ENCODE peak calls at places on chromosome 6, in six cellular contexts. W, C, I, N, F and Q are unnamed samples.

GRCh38 chr6:1080453-1081328 is 231.2 kb upstream of the FOXQ1 start:
- DNase-seq in N (no peak), W (no peak), F (no peak), I (no peak), C (no peak), Q (no peak)

GRCh38 chr6:130666796-130667195 is 160.4 kb upstream of the SMLR1 start:
- DNase-seq in F (no peak), N (no peak), I (no peak), C (no peak), W (no peak), Q (no peak)

GRCh38 chr6:128186724-128187123 is 285.9 kb upstream of the THEMIS start:
- DNase-seq in W (no peak), F (no peak), I (no peak), C (no peak), N (no peak), Q (no peak)

GRCh38 chr6:1062786-1063545 is 248.9 kb upstream of the FOXQ1 start:
- DNase-seq in I (peak), N (no peak), W (no peak), C (no peak), F (no peak), Q (no peak)

GRCh38 chr6:33199687-33200233 is 705 bp downstream of the RXRB start:
- DNase-seq in C (peak), W (no peak), N (peak), I (peak), F (no peak), Q (peak)

GRCh38 chr6:28657756-28658465 is 132.2 kb downstream of the GPX5 start:
- DNase-seq in N (peak), C (no peak), I (peak), F (peak), W (peak), Q (no peak)

GRCh38 chr6:26195924-26196845 is 109.0 kb downstream of the HFE start:
- DNase-seq in W (no peak), N (no peak), F (no peak), C (no peak), I (peak), Q (no peak)

GRCh38 chr6:168636147-168636982 is 195.4 kb downstream of the SMOC2 start:
- DNase-seq in C (no peak), I (no peak), F (no peak), N (no peak), W (no peak), Q (no peak)

GRCh38 chr6:36015666-36016065 is 8.8 kb downstream of the SLC26A8 start:
- DNase-seq in W (no peak), N (no peak), F (no peak), I (no peak), C (no peak), Q (no peak)

GRCh38 chr6:84103029-84103428 is 69.5 kb downstream of the MRAP2 start:
- DNase-seq in F (no peak), W (no peak), I (no peak), C (no peak), N (no peak), Q (no peak)

GRCh38 chr6:161835426-161836029 is 561.7 kb upstream of the AGPAT4 start:
- DNase-seq in I (peak), N (no peak), W (no peak), C (no peak), F (no peak), Q (no peak)

GRCh38 chr6:42013134-42013516 is 37.2 kb upstream of the TAF8 start:
- DNase-seq in N (no peak), I (no peak), W (no peak), C (no peak), F (no peak), Q (no peak)

GRCh38 chr6:33508935-33509926 is 54.9 kb downstream of the ZBTB9 start:
- DNase-seq in I (no peak), F (no peak), C (no peak), N (no peak), W (peak), Q (no peak)

GRCh38 chr6:124432632-124433031 is 529.6 kb upstream of the RNF217 start:
- DNase-seq in C (no peak), F (no peak), N (no peak), W (no peak), I (no peak), Q (no peak)

GRCh38 chr6:5025911-5026819 is 22.3 kb upstream of the RPP40 start:
- DNase-seq in F (no peak), W (peak), C (no peak), N (peak), I (peak), Q (no peak)

GRCh38 chr6:75202676-75203131 is 3.1 kb downstream of the COL12A1 start:
- DNase-seq in N (no peak), C (no peak), W (peak), I (no peak), F (no peak), Q (no peak)

GRCh38 chr6:148291876-148292275 is 50.8 kb upstream of the SASH1 start:
- DNase-seq in C (no peak), W (no peak), N (no peak), I (no peak), F (no peak), Q (no peak)

GRCh38 chr6:70666726-70667125 is 957 bp upstream of the SMAP1 start:
- DNase-seq in W (no peak), C (no peak), I (no peak), N (no peak), F (no peak), Q (no peak)

GRCh38 chr6:70668499-70668812 is 773 bp downstream of the SMAP1 start:
- DNase-seq in N (no peak), C (no peak), I (no peak), F (no peak), W (no peak), Q (no peak)

GRCh38 chr6:70667256-70667710 is 400 bp upstream of the SMAP1 start:
- DNase-seq in N (peak), W (no peak), I (no peak), C (no peak), F (no peak), Q (no peak)

GRCh38 chr6:70669133-70669532 is 1.4 kb downstream of the SMAP1 start:
- DNase-seq in F (no peak), W (no peak), N (no peak), I (peak), C (no peak), Q (no peak)

DNA sequence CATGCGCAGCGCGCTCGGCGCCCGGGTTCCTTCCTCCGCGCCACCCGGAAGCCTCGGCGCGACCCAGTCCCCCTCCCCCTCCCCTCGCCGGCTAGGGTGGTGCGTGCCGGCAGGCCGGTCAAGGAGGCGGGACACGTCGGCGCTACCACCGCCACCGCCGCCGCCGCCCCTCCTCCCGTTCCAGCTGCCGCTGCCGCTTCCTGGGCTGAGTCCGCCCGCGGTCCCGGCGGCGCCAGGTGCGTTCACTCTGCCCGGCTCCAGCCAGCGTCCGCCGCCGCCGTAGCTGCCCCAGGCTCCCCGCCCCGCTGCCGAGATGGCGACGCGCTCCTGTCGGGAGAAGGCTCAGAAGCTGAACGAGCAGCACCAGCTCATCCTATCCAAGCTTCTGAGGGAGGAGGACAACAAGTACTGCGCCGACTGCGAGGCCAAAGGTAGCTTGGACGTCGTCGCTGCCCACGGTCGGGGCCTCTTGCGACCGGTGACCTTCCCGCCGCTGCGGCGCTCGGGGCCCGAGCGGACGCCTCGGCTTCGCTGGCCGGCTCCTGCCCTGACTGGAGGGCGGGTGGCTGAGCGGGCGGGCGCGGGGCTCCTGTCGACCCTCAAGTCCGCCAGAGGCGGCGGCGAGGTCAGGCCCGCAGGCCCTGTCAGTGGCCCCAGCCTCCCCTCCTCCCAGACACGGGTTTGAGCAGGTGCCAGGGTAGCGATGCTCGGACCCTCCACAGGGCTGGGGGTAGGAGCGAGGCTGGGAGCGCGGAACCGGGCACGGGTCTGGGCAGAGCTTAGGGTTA is at the start of gene SMAP1:
- DNase-seq in F (peak), C (peak), I (peak), W (peak), N (peak), Q (peak)
- TF ChIP-seq POLR2A in F (peak), C (no peak), I (peak), W (peak), N (peak), Q (peak)

DNA sequence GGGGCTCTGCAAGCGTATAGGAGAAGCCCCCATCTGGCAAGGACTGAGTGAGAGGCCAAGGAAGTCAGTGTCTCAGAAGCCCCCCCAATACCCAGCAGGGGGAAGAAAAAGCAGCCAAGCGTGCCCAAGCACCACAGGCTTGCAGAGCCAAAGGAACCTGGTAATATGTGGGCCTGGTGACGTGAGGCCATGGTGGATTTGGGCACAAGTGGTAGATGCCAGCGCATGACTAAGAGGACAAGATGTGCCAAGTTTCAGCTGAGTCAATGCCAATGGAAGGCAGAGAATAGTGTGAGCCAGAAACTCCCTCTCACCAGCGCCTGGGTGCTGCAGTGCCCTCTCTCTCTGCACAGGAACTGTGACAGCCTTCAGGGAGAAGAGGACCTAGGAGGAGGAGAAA is 110.0 kb downstream of the QRSL1 start:
- DNase-seq in C (no peak), I (no peak), F (no peak), N (no peak), W (no peak), Q (no peak)
- TF ChIP-seq POLR2AphosphoS5 in C (no peak), I (no peak), F (no peak), N (no peak), W (no peak), Q (no peak)

GRCh38 chr6:70839286-70840266 is 117.3 kb downstream of the B3GAT2 start:
- DNase-seq in F (no peak), I (peak), W (no peak), N (no peak), C (no peak), Q (no peak)

GRCh38 chr6:70831427-70831826 is 125.4 kb downstream of the B3GAT2 start:
- DNase-seq in W (no peak), I (no peak), F (no peak), C (no peak), N (no peak), Q (no peak)

GRCh38 chr6:70838907-70839285 is 118.0 kb downstream of the B3GAT2 start:
- DNase-seq in I (peak), F (no peak), N (no peak), W (no peak), C (no peak), Q (no peak)

DNA sequence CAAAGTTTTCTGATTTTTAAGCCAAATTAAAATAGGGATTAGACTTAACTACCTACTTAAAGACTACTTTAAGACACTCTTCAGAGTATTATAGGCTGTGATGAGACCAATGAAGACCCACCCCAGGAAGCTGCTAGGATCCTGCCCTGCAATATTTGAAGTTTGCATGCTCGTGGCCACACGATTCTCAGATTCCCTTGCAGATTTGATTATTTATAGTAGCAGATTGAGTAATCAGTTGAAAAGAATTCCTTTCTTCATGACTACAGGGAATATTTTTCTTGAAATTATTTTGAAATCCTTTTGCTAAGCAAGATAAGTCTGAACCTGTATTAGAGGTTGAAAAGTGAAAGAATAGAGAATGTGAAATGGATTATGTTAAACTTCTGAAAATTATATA is 122.3 kb downstream of the B3GAT2 start:
- DNase-seq in W (no peak), I (no peak), C (no peak), N (no peak), F (no peak), Q (no peak)
- TF ChIP-seq TAF1 in W (no peak), I (no peak), C (no peak), N (no peak), F (no peak), Q (no peak)

DNA sequence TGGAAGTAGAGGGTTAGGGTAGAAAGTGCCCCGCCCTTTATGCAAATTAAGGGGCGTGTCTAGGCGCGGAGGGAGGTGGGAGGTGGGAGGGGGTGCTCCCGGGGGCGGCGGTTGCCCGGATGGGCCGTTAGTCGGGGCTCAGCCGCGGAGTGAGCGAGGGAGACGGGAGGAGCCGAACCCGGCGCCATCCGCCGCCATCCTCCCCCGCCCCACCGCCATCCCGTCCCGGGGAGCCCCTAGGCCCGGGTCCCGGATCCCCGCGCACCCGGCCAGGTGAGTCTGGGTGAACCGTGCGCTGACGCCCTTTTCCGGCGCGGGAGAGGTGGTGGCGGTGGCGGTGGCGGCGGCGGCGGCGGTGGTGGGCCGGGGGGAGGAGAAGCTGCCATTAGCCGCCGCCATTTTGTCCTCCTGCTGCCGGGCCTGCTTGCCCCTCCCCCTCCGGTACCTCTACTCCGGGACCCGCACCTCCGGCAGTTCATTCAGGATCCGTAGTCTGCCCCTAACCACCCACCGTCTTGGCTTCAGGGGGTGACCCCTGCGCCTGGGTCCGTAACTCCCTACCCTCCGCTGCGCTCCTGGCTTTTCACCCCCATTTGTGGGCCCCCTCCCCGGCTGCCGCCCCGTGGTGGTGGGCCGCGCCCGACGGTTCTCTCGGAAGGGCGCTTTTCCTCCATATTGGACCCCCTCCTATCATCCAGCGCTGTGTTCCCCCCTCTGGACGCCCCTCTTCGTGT is at the start of gene PRRC2A:
- DNase-seq in C (peak), F (no peak), N (peak), I (no peak), W (peak), Q (peak)
- TF ChIP-seq POLR2A in C (peak), F (peak), N (peak), I (peak), W (peak), Q (peak)

DNA sequence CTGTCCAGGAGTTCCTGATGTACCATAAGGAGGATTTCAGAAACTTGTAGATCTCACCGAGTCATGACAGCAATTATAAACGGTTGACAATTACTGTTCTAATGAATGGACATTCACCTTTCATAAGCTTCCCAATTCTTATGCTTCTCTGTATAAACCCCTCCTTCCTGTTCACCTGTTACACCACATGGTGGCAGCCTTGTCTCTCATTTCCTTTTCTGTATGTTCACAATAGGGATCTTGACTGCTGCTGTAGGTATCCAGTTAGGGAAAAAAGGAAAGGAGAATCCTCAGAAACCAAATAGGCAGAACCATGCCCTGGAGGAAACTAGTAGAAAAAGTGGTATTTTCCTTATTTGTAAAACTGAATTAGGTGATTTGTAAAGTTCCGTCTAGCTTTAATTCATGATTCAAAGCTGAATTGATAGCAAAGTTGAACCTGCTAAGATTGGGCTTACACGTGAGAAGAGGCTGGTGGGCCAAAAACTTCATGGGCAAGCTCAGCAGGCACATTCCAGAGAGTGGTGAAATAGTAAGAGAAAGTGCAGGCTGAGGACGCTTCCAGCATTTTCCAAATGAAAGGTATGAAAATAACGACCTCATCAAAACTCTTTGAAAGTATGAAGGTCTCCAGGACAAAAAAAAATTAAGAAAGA is 29.0 kb upstream of the TBPL1 start:
- DNase-seq in I (peak), F (peak), W (peak), N (peak), C (no peak), Q (no peak)
- TF ChIP-seq POLR2AphosphoS5 in I (no peak), F (no peak), W (no peak), N (no peak), C (no peak), Q (no peak)

GRCh38 chr6:20826378-20826777 is 292.1 kb downstream of the CDKAL1 start:
- DNase-seq in N (no peak), I (no peak), W (no peak), C (no peak), F (no peak), Q (no peak)
- TF ChIP-seq TAF1 in N (no peak), I (no peak), W (no peak), C (no peak), F (no peak), Q (no peak)

GRCh38 chr6:112037783-112038216 is 16.1 kb upstream of the CCN6 start:
- DNase-seq in F (no peak), I (no peak), N (no peak), C (no peak), W (no peak), Q (no peak)
- TF ChIP-seq POLR2A in F (no peak), I (no peak), N (no peak), C (no peak), W (no peak), Q (no peak)